ENCODE peak calls at places on chromosomes 4 and X, in five cellular contexts. U is endothelial cell of umbilical vein; M is OCI-LY7; G is hepatocyte; H is CD8-positive, alpha-beta memory T cell. Y is an unnamed sample. For H3K36me3, the result is how much of the 10 kb centered on the place peaks cover.

GRCh38 chr4:159272341-159273125 is 169.7 kb downstream of the RAPGEF2 start:
- DNase-seq in U (peak), M (no peak), H (no peak), G (no peak), Y (no peak)

GRCh38 chr4:76515975-76516853 is 81.2 kb downstream of the SHROOM3 start:
- DNase-seq in M (no peak), H (no peak), G (no peak), U (no peak), Y (no peak)

GRCh38 chr4:151434183-151434860 is 25.3 kb downstream of the FHIP1A start:
- DNase-seq in M (no peak), G (no peak), H (no peak), U (no peak), Y (no peak)

GRCh38 chr4:168304744-168305459 is 13.7 kb downstream of the DDX60 start:
- DNase-seq in U (peak), H (no peak), M (no peak), G (no peak), Y (no peak)

GRCh38 chrX:22527302-22527701 is 254.6 kb downstream of the CBLL2 start:
- DNase-seq in H (no peak), G (no peak), M (no peak), U (no peak), Y (no peak)

GRCh38 chr4:5712931-5713330 is 1.9 kb downstream of the EVC start:
- DNase-seq in M (no peak), H (no peak), U (no peak), G (no peak), Y (no peak)

GRCh38 chr4:55409468-55410171 is 13.9 kb downstream of the TMEM165 start:
- DNase-seq in U (no peak), M (peak), H (no peak), G (no peak), Y (no peak)

GRCh38 chrX:76454456-76454927 is 27.0 kb downstream of the MAGEE1 start:
- DNase-seq in M (peak), U (peak), H (no peak), G (peak), Y (no peak)

GRCh38 chr4:104394409-104394813 is 100.3 kb downstream of the CXXC4 start:
- DNase-seq in M (no peak), G (no peak), U (no peak), H (no peak), Y (no peak)

GRCh38 chr4:114312349-114312748 is 286.3 kb upstream of the UGT8 start:
- DNase-seq in H (no peak), U (no peak), M (no peak), G (no peak), Y (no peak)

GRCh38 chrX:64394874-64395567 is at the start of gene MTMR8:
- DNase-seq in U (peak), M (peak), H (peak), G (peak), Y (peak)

GRCh38 chr4:151486166-151486565 is 77.2 kb downstream of the FHIP1A start:
- DNase-seq in M (no peak), U (no peak), G (no peak), H (no peak), Y (no peak)

GRCh38 chrX:8189096-8189830 is 18.2 kb upstream of the VCX2 start:
- DNase-seq in G (no peak), U (no peak), H (no peak), M (no peak), Y (no peak)

GRCh38 chrX:123064053-123064452 is 120.0 kb upstream of the GRIA3 start:
- DNase-seq in U (no peak), H (no peak), G (no peak), M (no peak), Y (no peak)

GRCh38 chr4:148445071-148445902 is 3.1 kb upstream of the NR3C2 start:
- DNase-seq in M (peak), G (peak), U (peak), H (peak), Y (peak)

GRCh38 chrX:69627744-69628143 is 11.8 kb downstream of the EDA start:
- DNase-seq in U (no peak), H (no peak), G (no peak), M (no peak), Y (no peak)

GRCh38 chr4:30245140-30245539 is 475.0 kb upstream of the PCDH7 start:
- DNase-seq in H (no peak), U (no peak), G (no peak), M (no peak), Y (no peak)

GRCh38 chr4:10080874-10081606 is 35.6 kb downstream of the WDR1 start:
- DNase-seq in G (no peak), M (no peak), H (no peak), U (no peak), Y (peak)
- H3K36me3 ChIP-seq in G (under half), M (half or more), H (half or more), U (half or more), Y (half or more)

GRCh38 chr4:6845574-6845973 is 63.0 kb downstream of the KIAA0232 start:
- DNase-seq in U (no peak), M (no peak), G (no peak), H (no peak), Y (no peak)

GRCh38 chr4:6834867-6835266 is 52.3 kb downstream of the KIAA0232 start:
- DNase-seq in G (no peak), M (no peak), H (no peak), U (no peak), Y (no peak)

GRCh38 chr4:6839579-6839978 is 57.1 kb downstream of the KIAA0232 start:
- DNase-seq in G (no peak), U (no peak), M (no peak), H (no peak), Y (no peak)

GRCh38 chr4:6844986-6845385 is 62.5 kb downstream of the KIAA0232 start:
- DNase-seq in M (no peak), G (no peak), H (no peak), U (no peak), Y (no peak)

GRCh38 chr4:6840062-6840976 is 57.8 kb downstream of the KIAA0232 start:
- DNase-seq in G (peak), H (no peak), M (no peak), U (no peak), Y (no peak)
- H3K36me3 ChIP-seq in G (under half), H (under half), M (under half), U (under half), Y (under half)

GRCh38 chr4:39118034-39118658 is 56.1 kb downstream of the KLHL5 start:
- DNase-seq in H (no peak), U (no peak), G (no peak), M (no peak), Y (no peak)
- H3K36me3 ChIP-seq in H (under half), U (under half), G (under half), M (half or more), Y (under half)

GRCh38 chr4:1802151-1802715 is 9.1 kb downstream of the FGFR3 start:
- DNase-seq in U (no peak), H (no peak), M (no peak), G (no peak), Y (no peak)
- H3K36me3 ChIP-seq in U (under half), H (under half), M (under half), G (under half), Y (under half)

GRCh38 chrX:54561622-54562021 is 31.6 kb downstream of the GNL3L start:
- DNase-seq in U (no peak), M (no peak), G (no peak), H (no peak), Y (no peak)
- H3K36me3 ChIP-seq in U (under half), M (half or more), G (under half), H (under half), Y (under half)

DNA sequence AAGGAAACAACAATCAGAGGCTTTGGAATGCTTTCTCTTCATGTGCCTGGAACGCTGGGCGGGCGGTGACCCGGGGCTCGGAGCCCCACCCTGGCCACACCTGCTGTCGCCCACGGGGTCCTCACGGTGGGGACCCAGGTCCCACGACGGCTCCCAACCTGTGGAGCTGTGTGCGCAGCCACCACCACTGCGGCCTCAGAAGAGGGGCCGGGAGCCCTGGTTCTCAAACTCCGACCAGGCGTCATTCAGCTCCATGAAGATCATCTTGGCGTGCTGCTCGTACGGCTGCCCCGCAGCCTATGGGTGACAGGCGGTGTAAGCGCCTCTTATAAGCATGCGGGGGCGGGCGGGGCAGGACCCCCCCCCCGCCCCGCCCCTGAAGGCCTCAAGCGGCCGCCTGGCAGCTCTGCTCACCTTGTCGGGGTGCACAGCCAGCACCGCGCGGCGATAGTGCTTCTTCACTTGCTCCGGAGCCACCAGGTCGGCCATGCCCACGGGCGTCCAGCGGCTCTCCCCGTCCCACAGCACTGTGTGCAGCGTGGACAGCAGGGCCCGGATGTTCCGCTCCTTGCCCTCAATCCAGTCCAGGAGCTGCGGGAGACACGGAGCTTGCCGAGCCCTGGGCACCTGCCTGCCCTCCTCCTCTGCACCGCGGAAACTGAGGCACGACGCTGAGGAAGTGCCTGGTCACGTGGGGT is 23.7 kb upstream of the CPLX1 start:
- DNase-seq in G (no peak), M (no peak), U (no peak), H (peak), Y (no peak)
- H3K36me3 ChIP-seq in G (under half), M (under half), U (under half), H (under half), Y (under half)

GRCh38 chr4:177964693-177965168 is 522.5 kb upstream of the AGA start:
- DNase-seq in U (no peak), G (no peak), M (no peak), H (no peak), Y (no peak)

GRCh38 chr4:177964061-177964460 is 521.8 kb upstream of the AGA start:
- DNase-seq in U (no peak), H (no peak), G (no peak), M (no peak), Y (no peak)

DNA sequence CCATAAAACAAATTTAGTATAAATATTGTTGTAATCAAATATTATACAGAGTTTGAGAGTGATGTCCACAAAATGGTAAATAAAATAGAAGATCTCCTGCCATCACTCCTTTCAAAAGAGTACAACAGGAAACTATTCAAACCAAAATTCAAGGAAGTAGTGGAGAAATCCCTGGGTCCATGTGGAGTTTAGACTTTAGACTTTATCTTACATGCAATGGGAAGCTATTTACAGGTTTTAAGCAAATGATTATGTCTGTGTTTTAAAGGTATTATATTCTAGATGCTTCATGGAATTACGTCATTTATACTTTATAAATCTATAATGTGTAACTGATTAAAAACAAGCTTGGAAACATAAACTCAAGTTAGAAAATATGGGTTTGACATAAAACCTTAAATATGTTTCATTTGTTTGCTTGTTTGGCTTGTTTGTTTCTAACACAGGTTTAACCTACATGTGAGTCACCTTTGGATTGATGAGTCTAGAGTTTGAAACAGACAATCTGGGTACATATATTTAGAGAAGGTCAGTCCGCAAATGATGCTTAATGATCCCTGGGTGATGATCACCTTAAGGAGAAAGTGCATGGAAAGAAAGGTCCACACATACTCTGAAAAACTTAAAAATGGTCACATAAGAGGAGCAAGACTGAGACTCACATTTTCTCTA is 519.6 kb upstream of the AGA start:
- DNase-seq in M (no peak), U (no peak), G (no peak), H (no peak), Y (no peak)
- H3K36me3 ChIP-seq in M (under half), U (under half), G (under half), H (under half), Y (under half)

GRCh38 chr4:78604988-78605387 is 53.4 kb downstream of the ANXA3 start:
- DNase-seq in M (no peak), G (no peak), H (no peak), U (no peak), Y (no peak)
- H3K36me3 ChIP-seq in M (under half), G (under half), H (under half), U (under half), Y (under half)

GRCh38 chr4:24871176-24871575 is 41.7 kb downstream of the CCDC149 start:
- DNase-seq in U (no peak), G (no peak), H (no peak), M (no peak), Y (no peak)
- H3K36me3 ChIP-seq in U (under half), G (under half), H (under half), M (under half), Y (under half)

Y was measured in CD8-positive, alpha-beta T cell.